ENCODE peak calls at places on chromosomes 11 and 22, in seven cellular contexts. One of them, this sample, is unnamed.

GRCh38 chr11:75245356-75246005 is 4.9 kb downstream of the TPBGL start:
- DNase-seq in RWPE2: no peak
- DNase-seq in brain microvascular endothelial cell: no peak
- DNase-seq in Caco-2: peak
- DNase-seq in fibroblast of mammary gland: no peak
- DNase-seq in GM12865: no peak
- DNase-seq in GM13976: no peak
- DNase-seq in this sample: no peak

GRCh38 chr22:24950272-24950902 is 2.1 kb upstream of the KIAA1671 start:
- DNase-seq in Caco-2: peak
- DNase-seq in GM13976: no peak
- DNase-seq in brain microvascular endothelial cell: peak
- DNase-seq in GM12865: peak
- DNase-seq in fibroblast of mammary gland: peak
- DNase-seq in RWPE2: no peak
- DNase-seq in this sample: no peak

GRCh38 chr11:75240381-75241035 is at the start of gene TPBGL:
- DNase-seq in Caco-2: peak
- DNase-seq in GM12865: no peak
- DNase-seq in GM13976: no peak
- DNase-seq in fibroblast of mammary gland: no peak
- DNase-seq in brain microvascular endothelial cell: no peak
- DNase-seq in RWPE2: no peak
- DNase-seq in this sample: no peak

GRCh38 chr11:112625816-112626215 is 335.4 kb upstream of the NCAM1 start:
- DNase-seq in Caco-2: no peak
- DNase-seq in RWPE2: no peak
- DNase-seq in brain microvascular endothelial cell: no peak
- DNase-seq in GM12865: no peak
- DNase-seq in fibroblast of mammary gland: no peak
- DNase-seq in GM13976: no peak
- DNase-seq in this sample: no peak

GRCh38 chr11:18394928-18395734 is 768 bp downstream of the LDHA start:
- DNase-seq in brain microvascular endothelial cell: peak
- DNase-seq in Caco-2: no peak
- DNase-seq in fibroblast of mammary gland: no peak
- DNase-seq in GM13976: no peak
- DNase-seq in GM12865: peak
- DNase-seq in RWPE2: no peak
- DNase-seq in this sample: no peak

GRCh38 chr11:2588809-2589537 is 110.8 kb downstream of the KCNQ1OT1 start:
- DNase-seq in fibroblast of mammary gland: no peak
- DNase-seq in GM13976: peak
- DNase-seq in GM12865: no peak
- DNase-seq in Caco-2: peak
- DNase-seq in brain microvascular endothelial cell: no peak
- DNase-seq in RWPE2: peak
- DNase-seq in this sample: no peak

GRCh38 chr11:86608251-86608799 is 64.1 kb downstream of the ME3 start:
- DNase-seq in Caco-2: peak
- DNase-seq in GM12865: peak
- DNase-seq in fibroblast of mammary gland: peak
- DNase-seq in brain microvascular endothelial cell: peak
- DNase-seq in RWPE2: no peak
- DNase-seq in GM13976: peak
- DNase-seq in this sample: peak

GRCh38 chr22:32204211-32204855 is 540 bp downstream of the RFPL2 start:
- DNase-seq in fibroblast of mammary gland: no peak
- DNase-seq in GM12865: no peak
- DNase-seq in GM13976: peak
- DNase-seq in RWPE2: no peak
- DNase-seq in Caco-2: no peak
- DNase-seq in brain microvascular endothelial cell: no peak
- DNase-seq in this sample: no peak

GRCh38 chr11:14773755-14774154 is 118.3 kb downstream of the CYP2R1 start:
- DNase-seq in GM13976: no peak
- DNase-seq in GM12865: no peak
- DNase-seq in RWPE2: no peak
- DNase-seq in fibroblast of mammary gland: peak
- DNase-seq in brain microvascular endothelial cell: no peak
- DNase-seq in Caco-2: no peak
- DNase-seq in this sample: no peak

GRCh38 chr11:65013130-65013691 is 749 bp upstream of the ARL2 start:
- DNase-seq in GM12865: peak
- DNase-seq in brain microvascular endothelial cell: peak
- DNase-seq in GM13976: peak
- DNase-seq in RWPE2: no peak
- DNase-seq in fibroblast of mammary gland: peak
- DNase-seq in Caco-2: peak
- DNase-seq in this sample: peak
- TF ChIP-seq CTCF in GM12865: peak
- TF ChIP-seq CTCF in brain microvascular endothelial cell: peak
- TF ChIP-seq CTCF in GM13976: peak
- TF ChIP-seq CTCF in RWPE2: no peak
- TF ChIP-seq CTCF in fibroblast of mammary gland: peak
- TF ChIP-seq CTCF in Caco-2: peak
- TF ChIP-seq CTCF in this sample: no peak

DNA sequence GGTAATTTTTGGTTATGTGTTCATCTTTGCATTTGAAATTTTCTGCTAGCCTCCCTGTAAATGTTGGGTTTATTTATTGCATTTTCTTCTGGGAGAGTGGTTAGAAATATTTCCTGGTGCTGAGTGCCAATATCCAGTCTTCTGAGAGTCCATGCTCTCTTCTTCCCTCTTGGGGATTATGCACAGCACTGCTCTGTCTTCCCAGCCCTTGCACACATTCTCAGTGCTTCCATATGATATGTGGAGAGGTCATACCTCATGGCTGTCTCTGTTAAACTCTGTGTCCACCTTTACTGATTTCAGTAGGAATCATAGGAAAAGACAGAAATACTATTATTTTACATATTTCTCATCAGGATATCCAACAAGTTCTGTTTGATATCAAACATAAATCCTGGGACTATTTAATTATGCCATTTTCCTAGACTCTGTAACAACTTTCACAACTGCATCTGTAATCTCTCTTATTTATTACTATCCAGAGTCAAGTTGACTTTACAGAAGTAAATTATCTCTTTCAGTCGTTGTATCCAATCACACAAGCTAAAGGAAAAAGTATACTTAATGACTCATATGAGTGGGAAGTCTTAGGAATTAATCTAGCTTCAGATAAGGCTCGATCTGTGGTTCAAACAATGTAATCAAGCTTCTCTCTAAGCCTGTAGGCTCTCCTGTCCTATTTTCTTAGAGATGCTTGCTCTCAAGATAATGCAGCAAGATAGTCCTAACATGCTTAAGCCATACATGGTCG is 2.7 kb upstream of the NXPE1 start:
- DNase-seq in RWPE2: no peak
- DNase-seq in GM12865: no peak
- DNase-seq in brain microvascular endothelial cell: no peak
- DNase-seq in Caco-2: no peak
- DNase-seq in fibroblast of mammary gland: peak
- DNase-seq in GM13976: no peak
- DNase-seq in this sample: no peak
- TF ChIP-seq CTCF in RWPE2: no peak
- TF ChIP-seq CTCF in GM12865: no peak
- TF ChIP-seq CTCF in brain microvascular endothelial cell: no peak
- TF ChIP-seq CTCF in Caco-2: no peak
- TF ChIP-seq CTCF in fibroblast of mammary gland: no peak
- TF ChIP-seq CTCF in GM13976: no peak
- TF ChIP-seq CTCF in this sample: no peak

DNA sequence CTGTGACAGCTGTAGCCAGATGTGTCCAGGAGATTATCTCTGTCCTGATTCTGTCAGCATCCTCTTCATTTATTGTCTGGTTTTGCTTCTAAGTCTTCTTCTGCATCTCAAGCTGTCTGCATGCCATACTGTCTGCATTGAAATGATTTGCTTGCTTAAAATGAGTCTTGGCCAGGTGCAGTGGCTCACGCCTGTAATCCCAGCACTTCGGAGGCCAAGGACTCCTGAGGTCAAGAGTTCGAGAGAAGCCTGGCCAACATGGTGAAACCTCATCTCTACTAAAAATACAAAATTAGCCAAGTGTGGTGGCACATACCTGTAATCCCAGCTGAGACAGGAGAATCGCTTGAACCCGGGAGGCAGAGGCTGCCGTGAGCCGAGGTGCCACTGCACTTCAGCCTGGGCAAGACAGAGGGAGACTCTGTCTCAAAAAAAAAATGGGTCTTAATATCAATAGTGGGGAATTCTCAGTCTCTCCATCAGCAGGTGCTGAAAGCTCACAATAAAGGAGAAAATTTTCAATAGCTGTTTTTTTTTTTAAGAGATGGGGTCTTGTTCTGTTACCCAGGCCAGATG is 39.2 kb upstream of the AMPD3 start:
- DNase-seq in RWPE2: no peak
- DNase-seq in GM13976: no peak
- DNase-seq in fibroblast of mammary gland: no peak
- DNase-seq in GM12865: no peak
- DNase-seq in brain microvascular endothelial cell: no peak
- DNase-seq in Caco-2: no peak
- DNase-seq in this sample: no peak
- TF ChIP-seq CTCF in RWPE2: no peak
- TF ChIP-seq CTCF in GM13976: no peak
- TF ChIP-seq CTCF in fibroblast of mammary gland: no peak
- TF ChIP-seq CTCF in GM12865: peak
- TF ChIP-seq CTCF in brain microvascular endothelial cell: no peak
- TF ChIP-seq CTCF in Caco-2: no peak
- TF ChIP-seq CTCF in this sample: no peak

GRCh38 chr11:44348721-44349120 is 38.8 kb upstream of the ALX4 start:
- DNase-seq in GM12865: no peak
- DNase-seq in fibroblast of mammary gland: no peak
- DNase-seq in GM13976: no peak
- DNase-seq in brain microvascular endothelial cell: no peak
- DNase-seq in RWPE2: no peak
- DNase-seq in Caco-2: no peak
- DNase-seq in this sample: no peak

GRCh38 chr11:44348114-44348513 is 38.2 kb upstream of the ALX4 start:
- DNase-seq in GM12865: no peak
- DNase-seq in GM13976: no peak
- DNase-seq in brain microvascular endothelial cell: no peak
- DNase-seq in Caco-2: no peak
- DNase-seq in RWPE2: no peak
- DNase-seq in fibroblast of mammary gland: no peak
- DNase-seq in this sample: no peak

GRCh38 chr11:44351006-44351660 is 41.2 kb upstream of the ALX4 start:
- DNase-seq in GM12865: peak
- DNase-seq in GM13976: peak
- DNase-seq in brain microvascular endothelial cell: no peak
- DNase-seq in Caco-2: no peak
- DNase-seq in RWPE2: no peak
- DNase-seq in fibroblast of mammary gland: no peak
- DNase-seq in this sample: no peak

GRCh38 chr11:44349328-44349727 is 39.4 kb upstream of the ALX4 start:
- DNase-seq in brain microvascular endothelial cell: no peak
- DNase-seq in RWPE2: no peak
- DNase-seq in Caco-2: peak
- DNase-seq in GM12865: no peak
- DNase-seq in fibroblast of mammary gland: no peak
- DNase-seq in GM13976: no peak
- DNase-seq in this sample: no peak

GRCh38 chr11:44351898-44352498 is 42.1 kb upstream of the ALX4 start:
- DNase-seq in GM13976: no peak
- DNase-seq in brain microvascular endothelial cell: no peak
- DNase-seq in GM12865: no peak
- DNase-seq in RWPE2: no peak
- DNase-seq in Caco-2: no peak
- DNase-seq in fibroblast of mammary gland: peak
- DNase-seq in this sample: no peak
- TF ChIP-seq CTCF in GM13976: no peak
- TF ChIP-seq CTCF in brain microvascular endothelial cell: peak
- TF ChIP-seq CTCF in GM12865: no peak
- TF ChIP-seq CTCF in RWPE2: no peak
- TF ChIP-seq CTCF in Caco-2: no peak
- TF ChIP-seq CTCF in fibroblast of mammary gland: peak
- TF ChIP-seq CTCF in this sample: no peak

DNA sequence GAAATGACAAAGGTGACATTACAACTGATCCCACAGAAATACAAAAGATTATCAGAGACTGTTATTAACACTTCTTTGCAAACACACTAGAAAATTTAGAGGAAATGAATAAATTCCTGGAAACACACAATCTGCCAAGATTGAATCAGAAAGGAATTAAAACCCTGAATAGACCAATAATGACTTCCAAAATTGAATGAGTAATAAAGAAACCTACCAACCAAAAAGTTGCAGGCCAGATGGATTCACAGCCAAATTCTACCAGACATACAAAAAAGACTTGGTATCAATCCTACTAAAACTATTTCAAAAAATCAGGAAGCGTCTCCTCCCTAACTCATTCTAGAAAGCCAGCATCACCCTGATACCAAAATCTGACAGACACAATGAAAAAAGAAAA is 17.2 kb downstream of the RAB38 start:
- DNase-seq in GM13976: no peak
- DNase-seq in fibroblast of mammary gland: no peak
- DNase-seq in brain microvascular endothelial cell: no peak
- DNase-seq in GM12865: no peak
- DNase-seq in RWPE2: no peak
- DNase-seq in Caco-2: no peak
- DNase-seq in this sample: no peak
- TF ChIP-seq CTCF in GM13976: no peak
- TF ChIP-seq CTCF in fibroblast of mammary gland: no peak
- TF ChIP-seq CTCF in brain microvascular endothelial cell: no peak
- TF ChIP-seq CTCF in GM12865: no peak
- TF ChIP-seq CTCF in RWPE2: no peak
- TF ChIP-seq CTCF in Caco-2: no peak
- TF ChIP-seq CTCF in this sample: no peak

GRCh38 chr11:5369793-5370192 is 13.8 kb upstream of the OR51M1 start:
- DNase-seq in fibroblast of mammary gland: peak
- DNase-seq in Caco-2: no peak
- DNase-seq in brain microvascular endothelial cell: peak
- DNase-seq in GM13976: peak
- DNase-seq in GM12865: peak
- DNase-seq in RWPE2: no peak
- DNase-seq in this sample: no peak
- TF ChIP-seq CTCF in fibroblast of mammary gland: peak
- TF ChIP-seq CTCF in Caco-2: peak
- TF ChIP-seq CTCF in brain microvascular endothelial cell: peak
- TF ChIP-seq CTCF in GM13976: peak
- TF ChIP-seq CTCF in GM12865: peak
- TF ChIP-seq CTCF in RWPE2: peak
- TF ChIP-seq CTCF in this sample: no peak

GRCh38 chr11:93849751-93850584 is 450 bp downstream of the VSTM5 start:
- DNase-seq in brain microvascular endothelial cell: no peak
- DNase-seq in GM12865: no peak
- DNase-seq in Caco-2: peak
- DNase-seq in RWPE2: no peak
- DNase-seq in fibroblast of mammary gland: peak
- DNase-seq in GM13976: no peak
- DNase-seq in this sample: no peak
- TF ChIP-seq CTCF in brain microvascular endothelial cell: no peak
- TF ChIP-seq CTCF in GM12865: no peak
- TF ChIP-seq CTCF in Caco-2: peak
- TF ChIP-seq CTCF in RWPE2: no peak
- TF ChIP-seq CTCF in fibroblast of mammary gland: no peak
- TF ChIP-seq CTCF in GM13976: no peak
- TF ChIP-seq CTCF in this sample: no peak

GRCh38 chr11:94844031-94844430 is 75.9 kb downstream of the AMOTL1 start:
- DNase-seq in GM13976: no peak
- DNase-seq in brain microvascular endothelial cell: no peak
- DNase-seq in Caco-2: no peak
- DNase-seq in GM12865: no peak
- DNase-seq in fibroblast of mammary gland: no peak
- DNase-seq in RWPE2: no peak
- DNase-seq in this sample: no peak
- TF ChIP-seq CTCF in GM13976: no peak
- TF ChIP-seq CTCF in brain microvascular endothelial cell: no peak
- TF ChIP-seq CTCF in Caco-2: no peak
- TF ChIP-seq CTCF in GM12865: no peak
- TF ChIP-seq CTCF in fibroblast of mammary gland: no peak
- TF ChIP-seq CTCF in RWPE2: no peak
- TF ChIP-seq CTCF in this sample: no peak

This sample was measured in natural killer cell.